ENCODE peak calls at places on chromosome 13, in nine cellular contexts. R, I, C, P, E, S, G, Y and F are unnamed samples.
A peak's percentile ranks its signal among the peaks of the same experiment; 100 is the strongest.

GRCh38 chr13:42815686-42816085 is 34.3 kb downstream of the FAM216B start:
- DNase-seq in R (peak; percentile 18), I (no peak), C (no peak), P (no peak), E (no peak), S (peak; percentile 56), G (no peak), Y (peak; percentile 11), F (no peak)

GRCh38 chr13:44576396-44577235 is 486 bp upstream of the TSC22D1 start:
- DNase-seq in R (no peak), I (no peak), C (peak; percentile 48), P (peak; percentile 35), E (peak; percentile 8), S (no peak), G (peak; percentile 63), Y (no peak), F (no peak)

GRCh38 chr13:103469771-103470170 is 403.6 kb upstream of the SLC10A2 start:
- DNase-seq in R (no peak), I (no peak), C (no peak), P (no peak), E (no peak), S (no peak), G (no peak), Y (no peak), F (no peak)

GRCh38 chr13:110103479-110103878 is 203.5 kb downstream of the COL4A1 start:
- DNase-seq in R (no peak), I (no peak), C (no peak), P (no peak), E (no peak), S (no peak), G (no peak), Y (no peak), F (no peak)

GRCh38 chr13:95624020-95624419 is 20.5 kb downstream of the DZIP1 start:
- DNase-seq in R (peak; percentile 58), I (no peak), C (no peak), P (peak; percentile 14), E (no peak), S (peak; percentile 72), G (peak; percentile 62), Y (peak; percentile 73), F (peak; percentile 70)

GRCh38 chr13:37540228-37540627 is 58.3 kb downstream of the POSTN start:
- DNase-seq in R (peak; percentile 78), I (no peak), C (no peak), P (no peak), E (no peak), S (peak; percentile 88), G (no peak), Y (peak; percentile 65), F (peak; percentile 82)

GRCh38 chr13:95643471-95643813 is 1.1 kb downstream of the DZIP1 start:
- DNase-seq in R (peak; percentile 28), I (no peak), C (no peak), P (no peak), E (no peak), S (peak; percentile 58), G (peak; percentile 66), Y (peak; percentile 46), F (peak; percentile 55)

GRCh38 chr13:72953391-72953960 is 105.3 kb upstream of the KLF5 start:
- DNase-seq in R (no peak), I (no peak), C (no peak), P (no peak), E (no peak), S (no peak), G (peak; percentile 30), Y (no peak), F (no peak)

GRCh38 chr13:50712469-50712868 is 131.0 kb downstream of the DLEU7 start:
- DNase-seq in R (peak; percentile 5), I (no peak), C (no peak), P (no peak), E (no peak), S (no peak), G (no peak), Y (no peak), F (no peak)

GRCh38 chr13:69264362-69265334 is 843.0 kb upstream of the ATXN8OS start:
- DNase-seq in R (no peak), I (no peak), C (no peak), P (no peak), E (no peak), S (no peak), G (peak; percentile 98), Y (no peak), F (no peak)

GRCh38 chr13:82627183-82627582 is 1255.1 kb downstream of the SLITRK1 start:
- DNase-seq in R (peak; percentile 73), I (no peak), C (no peak), P (no peak), E (no peak), S (peak; percentile 1), G (peak; percentile 20), Y (peak; percentile 43), F (peak; percentile 82)

GRCh38 chr13:46795321-46795720 is 1.6 kb downstream of the ESD start:
- DNase-seq in R (no peak), I (no peak), C (no peak), P (no peak), E (no peak), S (no peak), G (no peak), Y (no peak), F (no peak)

GRCh38 chr13:110388141-110388943 is 81.3 kb downstream of the COL4A2 start:
- DNase-seq in R (peak; percentile 72), I (no peak), C (no peak), P (peak; percentile 29), E (no peak), S (peak; percentile 93), G (peak; percentile 3), Y (peak; percentile 52), F (peak; percentile 95)

GRCh38 chr13:81929988-81930387 is 1589.1 kb upstream of the SPRY2 start:
- DNase-seq in R (peak; percentile 2), I (no peak), C (no peak), P (no peak), E (no peak), S (peak; percentile 5), G (peak; percentile 22), Y (no peak), F (peak; percentile 6)

GRCh38 chr13:23899555-23899954 is 2.3 kb upstream of the C1QTNF9B start:
- DNase-seq in R (peak; percentile 53), I (no peak), C (peak; percentile 16), P (no peak), E (no peak), S (peak; percentile 73), G (no peak), Y (peak; percentile 76), F (peak; percentile 58)

GRCh38 chr13:110950356-110950755 is 35.5 kb upstream of the ANKRD10 start:
- DNase-seq in R (no peak), I (no peak), C (no peak), P (no peak), E (no peak), S (no peak), G (no peak), Y (no peak), F (no peak)

GRCh38 chr13:76853481-76853880 is 32.7 kb downstream of the KCTD12 start:
- DNase-seq in R (no peak), I (no peak), C (no peak), P (no peak), E (no peak), S (peak; percentile 35), G (no peak), Y (peak; percentile 11), F (peak; percentile 44)